ENCODE peak calls at places on chromosomes 4 and X, in five cellular contexts. One of them, this sample, is unnamed.

GRCh38 chr4:186948361-186949291 is 225.0 kb upstream of the FAT1 start:
- DNase-seq in GM23338: peak
- DNase-seq in GM06990: no peak
- DNase-seq in fibroblast of lung: peak
- DNase-seq in prostate gland: no peak
- DNase-seq in this sample: no peak

GRCh38 chrX:14948701-14949100 is 75.5 kb downstream of the MOSPD2 start:
- DNase-seq in GM23338: no peak
- DNase-seq in GM06990: no peak
- DNase-seq in fibroblast of lung: no peak
- DNase-seq in prostate gland: no peak
- DNase-seq in this sample: no peak

GRCh38 chr4:78661923-78662521 is 110.5 kb downstream of the ANXA3 start:
- DNase-seq in GM23338: peak
- DNase-seq in GM06990: peak
- DNase-seq in fibroblast of lung: no peak
- DNase-seq in prostate gland: no peak
- DNase-seq in this sample: peak

GRCh38 chr4:52966172-52966571 is 104.1 kb downstream of the RASL11B start:
- DNase-seq in GM23338: no peak
- DNase-seq in GM06990: no peak
- DNase-seq in fibroblast of lung: no peak
- DNase-seq in prostate gland: no peak
- DNase-seq in this sample: no peak

GRCh38 chr4:8035371-8035780 is 95.7 kb upstream of the AFAP1 start:
- DNase-seq in GM23338: no peak
- DNase-seq in GM06990: no peak
- DNase-seq in fibroblast of lung: peak
- DNase-seq in prostate gland: no peak
- DNase-seq in this sample: no peak

GRCh38 chr4:37917388-37917787 is 26.5 kb downstream of the TBC1D1 start:
- DNase-seq in GM23338: no peak
- DNase-seq in GM06990: no peak
- DNase-seq in fibroblast of lung: no peak
- DNase-seq in prostate gland: no peak
- DNase-seq in this sample: no peak

GRCh38 chr4:189206953-189207352 is 733.7 kb upstream of the FRG1 start:
- DNase-seq in GM23338: no peak
- DNase-seq in GM06990: no peak
- DNase-seq in fibroblast of lung: no peak
- DNase-seq in prostate gland: no peak
- DNase-seq in this sample: no peak

GRCh38 chr4:76562851-76563803 is 128.1 kb downstream of the SHROOM3 start:
- DNase-seq in GM23338: no peak
- DNase-seq in GM06990: no peak
- DNase-seq in fibroblast of lung: peak
- DNase-seq in prostate gland: peak
- DNase-seq in this sample: no peak

GRCh38 chr4:107970063-107970798 is 19.5 kb upstream of the HADH start:
- DNase-seq in GM23338: no peak
- DNase-seq in GM06990: no peak
- DNase-seq in fibroblast of lung: no peak
- DNase-seq in prostate gland: no peak
- DNase-seq in this sample: no peak

GRCh38 chr4:139901516-139902327 is 236.1 kb downstream of the MGST2 start:
- DNase-seq in GM23338: no peak
- DNase-seq in GM06990: no peak
- DNase-seq in fibroblast of lung: peak
- DNase-seq in prostate gland: peak
- DNase-seq in this sample: no peak

GRCh38 chr4:53688186-53688790 is 97.0 kb upstream of the LNX1 start:
- DNase-seq in GM23338: no peak
- DNase-seq in GM06990: no peak
- DNase-seq in fibroblast of lung: peak
- DNase-seq in prostate gland: no peak
- DNase-seq in this sample: peak

GRCh38 chr4:110498420-110498819 is 22.5 kb downstream of the ENPEP start:
- DNase-seq in GM23338: peak
- DNase-seq in GM06990: no peak
- DNase-seq in fibroblast of lung: no peak
- DNase-seq in prostate gland: no peak
- DNase-seq in this sample: no peak

GRCh38 chr4:19850909-19851308 is 400.8 kb upstream of the SLIT2 start:
- DNase-seq in GM23338: no peak
- DNase-seq in GM06990: no peak
- DNase-seq in fibroblast of lung: peak
- DNase-seq in prostate gland: no peak
- DNase-seq in this sample: no peak

GRCh38 chr4:15653864-15654391 is 1.2 kb downstream of the FBXL5 start:
- DNase-seq in GM23338: peak
- DNase-seq in GM06990: no peak
- DNase-seq in fibroblast of lung: peak
- DNase-seq in prostate gland: no peak
- DNase-seq in this sample: peak

GRCh38 chrX:29948653-29949052 is 266.7 kb upstream of the MAGEB2 start:
- DNase-seq in GM23338: no peak
- DNase-seq in GM06990: no peak
- DNase-seq in fibroblast of lung: peak
- DNase-seq in prostate gland: no peak
- DNase-seq in this sample: no peak

GRCh38 chr4:139685180-139685579 is 19.6 kb downstream of the MGST2 start:
- DNase-seq in GM23338: no peak
- DNase-seq in GM06990: no peak
- DNase-seq in fibroblast of lung: no peak
- DNase-seq in prostate gland: no peak
- DNase-seq in this sample: no peak

GRCh38 chr4:159856451-159856850 is 753.6 kb downstream of the RAPGEF2 start:
- DNase-seq in GM23338: peak
- DNase-seq in GM06990: no peak
- DNase-seq in fibroblast of lung: peak
- DNase-seq in prostate gland: no peak
- DNase-seq in this sample: no peak

DNA sequence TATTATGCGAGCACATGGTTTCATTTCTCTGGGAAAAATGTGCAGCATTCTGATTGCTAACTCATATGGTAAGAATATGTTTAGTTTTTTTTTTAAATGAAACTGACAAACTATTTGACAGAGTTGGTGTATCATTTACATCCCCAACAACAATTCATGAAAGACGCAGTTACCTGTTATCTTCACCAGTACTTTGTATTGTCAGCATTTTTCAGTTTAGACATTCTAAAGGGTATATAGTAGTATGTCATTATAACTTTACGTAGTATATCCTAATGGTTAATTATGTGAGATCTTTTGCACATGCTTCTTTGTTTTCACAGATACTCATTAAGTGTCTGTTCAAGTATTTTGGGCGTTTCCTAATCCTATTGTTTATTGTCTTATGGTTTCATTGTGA is 891.1 kb upstream of the AGA start:
- DNase-seq in GM23338: no peak
- DNase-seq in GM06990: no peak
- DNase-seq in fibroblast of lung: no peak
- DNase-seq in prostate gland: no peak
- DNase-seq in this sample: no peak
- TF ChIP-seq CTCF in GM23338: no peak
- TF ChIP-seq CTCF in GM06990: no peak
- TF ChIP-seq CTCF in fibroblast of lung: no peak
- TF ChIP-seq CTCF in prostate gland: no peak
- TF ChIP-seq CTCF in this sample: no peak

DNA sequence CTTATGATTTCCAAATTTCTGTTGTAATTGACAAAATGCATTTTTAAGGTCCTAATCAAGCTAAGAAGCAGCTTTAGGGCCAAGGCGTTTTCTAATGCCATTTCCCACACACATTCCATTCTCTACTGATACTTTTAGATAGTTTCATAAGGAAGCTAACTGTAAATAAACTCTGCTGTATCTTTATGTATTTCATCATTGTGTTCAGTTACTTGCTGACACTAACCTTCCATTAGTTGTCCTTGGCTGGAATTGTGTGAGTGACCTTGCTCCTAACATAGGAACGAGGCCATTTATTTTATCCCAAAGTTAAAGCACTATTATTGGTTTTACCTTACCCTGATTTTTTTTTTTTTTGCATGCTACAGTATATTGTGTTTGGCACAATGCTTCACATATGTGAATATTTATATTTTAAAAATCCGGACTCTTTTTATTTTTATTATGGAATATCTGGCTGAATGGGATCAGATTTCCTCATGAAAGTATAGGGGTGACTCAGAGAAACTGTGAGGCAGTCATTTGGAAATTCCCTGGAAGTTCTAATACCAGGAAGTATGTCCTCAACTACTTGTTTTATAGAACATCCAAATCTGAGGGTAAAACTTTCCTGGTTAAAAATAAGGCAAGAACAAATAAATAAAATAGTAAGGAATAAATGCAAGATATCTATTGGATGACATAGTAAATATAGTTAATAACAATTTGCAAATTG is 62.7 kb upstream of the SORBS2 start:
- DNase-seq in GM23338: no peak
- DNase-seq in GM06990: no peak
- DNase-seq in fibroblast of lung: peak
- DNase-seq in prostate gland: no peak
- DNase-seq in this sample: no peak
- TF ChIP-seq CTCF in GM23338: no peak
- TF ChIP-seq CTCF in GM06990: no peak
- TF ChIP-seq CTCF in fibroblast of lung: no peak
- TF ChIP-seq CTCF in prostate gland: no peak
- TF ChIP-seq CTCF in this sample: no peak

GRCh38 chrX:22742174-22742573 is 257.6 kb upstream of the DDX53 start:
- DNase-seq in GM23338: no peak
- DNase-seq in GM06990: no peak
- DNase-seq in fibroblast of lung: peak
- DNase-seq in prostate gland: no peak
- DNase-seq in this sample: no peak
- TF ChIP-seq CTCF in GM23338: no peak
- TF ChIP-seq CTCF in GM06990: no peak
- TF ChIP-seq CTCF in fibroblast of lung: no peak
- TF ChIP-seq CTCF in prostate gland: no peak
- TF ChIP-seq CTCF in this sample: no peak

GRCh38 chr4:134862116-134862515 is 660.5 kb upstream of the PABPC4L start:
- DNase-seq in GM23338: no peak
- DNase-seq in GM06990: no peak
- DNase-seq in fibroblast of lung: peak
- DNase-seq in prostate gland: no peak
- DNase-seq in this sample: no peak

GRCh38 chr4:134867027-134867426 is 665.4 kb upstream of the PABPC4L start:
- DNase-seq in GM23338: no peak
- DNase-seq in GM06990: no peak
- DNase-seq in fibroblast of lung: no peak
- DNase-seq in prostate gland: no peak
- DNase-seq in this sample: no peak

DNA sequence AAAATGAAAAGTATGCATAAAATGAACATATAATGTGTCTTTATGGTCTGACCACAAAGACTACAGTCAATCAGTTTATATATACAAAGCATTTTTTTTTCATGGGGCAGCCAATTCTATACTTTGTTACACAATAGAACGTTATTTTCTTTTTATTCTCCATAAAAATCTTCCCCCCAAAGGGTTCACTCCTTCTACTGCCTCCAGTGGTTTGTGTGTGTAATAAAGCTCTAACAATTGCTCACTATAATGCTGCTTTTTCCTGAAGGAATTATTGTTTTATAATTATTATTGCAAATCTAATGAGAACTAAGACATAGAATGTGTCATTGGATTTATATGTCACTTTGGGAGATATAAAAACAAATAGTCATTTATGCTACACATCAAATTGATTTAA is 664.1 kb upstream of the PABPC4L start:
- DNase-seq in GM23338: peak
- DNase-seq in GM06990: no peak
- DNase-seq in fibroblast of lung: no peak
- DNase-seq in prostate gland: no peak
- DNase-seq in this sample: no peak
- TF ChIP-seq CTCF in GM23338: peak
- TF ChIP-seq CTCF in GM06990: no peak
- TF ChIP-seq CTCF in fibroblast of lung: no peak
- TF ChIP-seq CTCF in prostate gland: no peak
- TF ChIP-seq CTCF in this sample: no peak

GRCh38 chr4:4524364-4524763 is 17.5 kb downstream of the STX18 start:
- DNase-seq in GM23338: peak
- DNase-seq in GM06990: peak
- DNase-seq in fibroblast of lung: no peak
- DNase-seq in prostate gland: no peak
- DNase-seq in this sample: peak
- TF ChIP-seq CTCF in GM23338: peak
- TF ChIP-seq CTCF in GM06990: peak
- TF ChIP-seq CTCF in fibroblast of lung: peak
- TF ChIP-seq CTCF in prostate gland: no peak
- TF ChIP-seq CTCF in this sample: peak

GRCh38 chrX:119273807-119274192 is 37.7 kb downstream of the PGRMC1 start:
- DNase-seq in GM23338: no peak
- DNase-seq in GM06990: no peak
- DNase-seq in fibroblast of lung: no peak
- DNase-seq in prostate gland: no peak
- DNase-seq in this sample: no peak

DNA sequence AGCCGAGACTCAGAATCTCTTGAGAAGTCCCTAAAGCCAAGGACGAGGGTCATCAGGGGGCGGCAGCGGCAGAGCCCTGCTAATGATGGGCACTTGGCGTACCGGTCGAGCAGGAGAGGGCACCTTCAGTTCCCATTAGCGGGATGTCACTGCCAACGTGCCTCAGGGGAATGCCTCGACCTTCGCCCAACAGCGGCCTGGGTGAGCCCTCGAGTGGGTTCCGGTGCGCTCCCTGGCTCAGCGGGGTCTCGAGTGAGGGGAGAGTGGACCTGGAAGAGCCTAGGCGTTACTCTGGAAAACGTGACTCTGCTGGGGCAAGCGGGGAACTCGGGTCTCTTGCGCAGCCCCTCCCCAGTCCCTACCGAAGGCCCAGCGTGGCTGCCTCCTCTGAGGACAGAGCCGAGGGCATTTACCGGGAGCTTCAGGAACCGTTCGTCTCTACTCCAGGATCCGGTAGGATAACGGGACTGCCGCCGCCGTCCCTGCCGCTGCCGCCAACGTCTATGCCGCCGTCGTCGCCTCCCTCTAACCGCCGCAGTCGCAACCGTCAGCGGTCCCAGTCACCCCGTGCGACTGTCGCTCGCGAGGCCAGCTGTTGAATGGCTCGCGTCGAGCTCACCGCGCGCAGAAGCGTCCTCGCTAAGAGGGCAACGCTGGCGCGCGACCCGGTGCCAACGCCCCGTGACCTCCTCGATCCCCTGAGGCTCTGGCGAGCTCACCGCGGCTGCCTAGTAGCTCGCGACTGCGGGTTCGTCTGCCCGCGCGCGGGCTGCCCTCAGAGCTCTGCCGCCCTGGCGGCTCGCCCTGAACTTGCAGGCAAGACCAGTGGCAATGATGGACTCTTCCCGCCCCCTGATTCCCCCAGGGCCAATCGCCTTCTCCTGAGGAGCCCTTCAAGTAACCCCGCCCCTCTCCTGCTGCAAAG is 37.1 kb downstream of the PGRMC1 start:
- DNase-seq in GM23338: peak
- DNase-seq in GM06990: peak
- DNase-seq in fibroblast of lung: peak
- DNase-seq in prostate gland: no peak
- DNase-seq in this sample: peak
- TF ChIP-seq CTCF in GM23338: peak
- TF ChIP-seq CTCF in GM06990: peak
- TF ChIP-seq CTCF in fibroblast of lung: no peak
- TF ChIP-seq CTCF in prostate gland: no peak
- TF ChIP-seq CTCF in this sample: no peak

This sample was measured in GM10248.